ENCODE peak calls at places on chromosomes 12 and 14, in nine cellular contexts. D is A549, C is H9, N is adrenal gland, B is GM12865, A is coronary artery, Y is neural progenitor cell, U is neural crest cell, W is nephron progenitor cell. P is an unnamed sample.

GRCh38 chr12:71183846-71184245 is 26.0 kb upstream of the TSPAN8 start:
- DNase-seq in D (no peak), C (no peak), N (no peak), B (no peak), A (no peak), Y (no peak), U (no peak), W (no peak), P (no peak)

GRCh38 chr12:31210104-31210503 is 115.8 kb downstream of the SINHCAF start:
- DNase-seq in D (no peak), C (no peak), N (no peak), B (no peak), A (no peak), Y (no peak), U (no peak), W (no peak), P (no peak)

GRCh38 chr12:93060666-93061413 is 131.7 kb upstream of the EEA1 start:
- DNase-seq in D (no peak), C (no peak), N (peak), B (peak), A (peak), Y (no peak), U (no peak), W (no peak), P (no peak)

GRCh38 chr12:101551362-101552114 is 43.2 kb upstream of the MYBPC1 start:
- DNase-seq in D (no peak), C (no peak), N (no peak), B (no peak), A (no peak), Y (no peak), U (no peak), W (no peak), P (no peak)

GRCh38 chr12:7093892-7094291 is 1.6 kb upstream of the C1R start:
- DNase-seq in D (no peak), C (no peak), N (peak), B (no peak), A (no peak), Y (no peak), U (no peak), W (no peak), P (no peak)

GRCh38 chr12:56334490-56334793 is 642 bp upstream of the PAN2 start:
- DNase-seq in D (no peak), C (no peak), N (no peak), B (no peak), A (no peak), Y (no peak), U (no peak), W (no peak), P (no peak)

GRCh38 chr12:80264386-80264785 is 165.0 kb downstream of the OTOGL start:
- DNase-seq in D (no peak), C (no peak), N (no peak), B (no peak), A (no peak), Y (no peak), U (no peak), W (no peak), P (no peak)

GRCh38 chr12:109830267-109830666 is 2.9 kb downstream of the TRPV4 start:
- DNase-seq in D (no peak), C (no peak), N (no peak), B (no peak), A (no peak), Y (no peak), U (no peak), W (no peak), P (no peak)

GRCh38 chr14:76326918-76327689 is 48.8 kb upstream of the ESRRB start:
- DNase-seq in D (no peak), C (no peak), N (no peak), B (no peak), A (no peak), Y (no peak), U (no peak), W (no peak), P (no peak)

GRCh38 chr12:3230758-3231375 is 153.7 kb downstream of the TSPAN9 start:
- DNase-seq in D (no peak), C (no peak), N (no peak), B (no peak), A (no peak), Y (no peak), U (no peak), W (no peak), P (no peak)

GRCh38 chr12:107318804-107319535 is 225.6 kb upstream of the CRY1 start:
- DNase-seq in D (no peak), C (peak), N (no peak), B (no peak), A (no peak), Y (peak), U (peak), W (peak), P (no peak)

GRCh38 chr12:112823582-112824149 is 32.1 kb downstream of the RPH3A start:
- DNase-seq in D (peak), C (no peak), N (no peak), B (no peak), A (no peak), Y (no peak), U (no peak), W (no peak), P (no peak)

GRCh38 chr12:110606253-110606611 is 7.7 kb upstream of the TCTN1 start:
- DNase-seq in D (no peak), C (no peak), N (no peak), B (peak), A (no peak), Y (no peak), U (no peak), W (no peak), P (no peak)

GRCh38 chr14:99382781-99383456 is 97.7 kb downstream of the SETD3 start:
- DNase-seq in D (peak), C (no peak), N (no peak), B (no peak), A (no peak), Y (no peak), U (no peak), W (no peak), P (no peak)

GRCh38 chr14:77849711-77850110 is 49.8 kb downstream of the ADCK1 start:
- DNase-seq in D (no peak), C (no peak), N (no peak), B (no peak), A (no peak), Y (no peak), U (no peak), W (no peak), P (no peak)

GRCh38 chr12:46430340-46430948 is 57.9 kb upstream of the SLC38A2 start:
- DNase-seq in D (peak), C (no peak), N (no peak), B (peak), A (no peak), Y (no peak), U (no peak), W (no peak), P (no peak)

GRCh38 chr12:497501-498160 is 37.9 kb downstream of the B4GALNT3 start:
- DNase-seq in D (no peak), C (peak), N (no peak), B (no peak), A (no peak), Y (peak), U (no peak), W (no peak), P (no peak)

GRCh38 chr12:120799417-120800045 is 73.9 kb downstream of the ACADS start:
- DNase-seq in D (no peak), C (no peak), N (no peak), B (no peak), A (no peak), Y (no peak), U (no peak), W (no peak), P (no peak)

GRCh38 chr14:63564318-63564717 is 21.1 kb upstream of the PPP2R5E start:
- DNase-seq in D (no peak), C (no peak), N (no peak), B (no peak), A (no peak), Y (no peak), U (no peak), W (no peak), P (no peak)

GRCh38 chr14:29782041-29782440 is 145.6 kb downstream of the PRKD1 start:
- DNase-seq in D (no peak), C (no peak), N (no peak), B (no peak), A (no peak), Y (no peak), U (no peak), W (no peak), P (no peak)

GRCh38 chr12:1811281-1811947 is 9.0 kb upstream of the LRTM2 start:
- DNase-seq in D (no peak), C (no peak), N (no peak), B (no peak), A (no peak), Y (no peak), U (no peak), W (no peak), P (no peak)

GRCh38 chr14:77557391-77557790 is 58.8 kb upstream of the ISM2 start:
- DNase-seq in D (no peak), C (no peak), N (no peak), B (peak), A (no peak), Y (no peak), U (no peak), W (no peak), P (no peak)

GRCh38 chr12:96436366-96437295 is 36.4 kb upstream of the CDK17 start:
- DNase-seq in D (no peak), C (no peak), N (no peak), B (no peak), A (no peak), Y (no peak), U (no peak), W (no peak), P (no peak)

GRCh38 chr12:7681535-7681934 is 14.0 kb downstream of the GDF3 start:
- DNase-seq in D (no peak), C (no peak), N (no peak), B (no peak), A (no peak), Y (no peak), U (no peak), W (no peak), P (no peak)

GRCh38 chr14:94048676-94049624 is 22.8 kb downstream of the OTUB2 start:
- DNase-seq in D (no peak), C (peak), N (peak), B (no peak), A (peak), Y (no peak), U (no peak), W (no peak), P (no peak)

GRCh38 chr12:62332598-62332997 is 72.4 kb downstream of the USP15 start:
- DNase-seq in D (no peak), C (no peak), N (no peak), B (no peak), A (no peak), Y (no peak), U (no peak), W (no peak), P (no peak)

GRCh38 chr14:56498112-56498511 is 81.5 kb upstream of the TMEM260 start:
- DNase-seq in D (no peak), C (no peak), N (no peak), B (no peak), A (no peak), Y (no peak), U (no peak), W (no peak), P (no peak)

GRCh38 chr12:64674367-64674922 is 64.2 kb downstream of the RASSF3 start:
- DNase-seq in D (no peak), C (no peak), N (no peak), B (peak), A (no peak), Y (no peak), U (no peak), W (no peak), P (no peak)

GRCh38 chr12:3365416-3366385 is 125.3 kb upstream of the PRMT8 start:
- DNase-seq in D (peak), C (peak), N (no peak), B (no peak), A (peak), Y (peak), U (no peak), W (peak), P (no peak)

GRCh38 chr12:113924341-113924740 is 41.8 kb downstream of the RBM19 start:
- DNase-seq in D (no peak), C (no peak), N (no peak), B (no peak), A (no peak), Y (no peak), U (no peak), W (no peak), P (no peak)

GRCh38 chr12:91926810-91927209 is 218.8 kb downstream of the BTG1 start:
- DNase-seq in D (peak), C (no peak), N (no peak), B (no peak), A (no peak), Y (no peak), U (no peak), W (no peak), P (no peak)

GRCh38 chr14:100155049-100155621 is 4.3 kb downstream of the DEGS2 start:
- DNase-seq in D (peak), C (peak), N (no peak), B (no peak), A (no peak), Y (peak), U (peak), W (peak), P (no peak)

GRCh38 chr14:103088921-103089320 is 4.9 kb downstream of the LBHD2 start:
- DNase-seq in D (no peak), C (no peak), N (no peak), B (no peak), A (no peak), Y (no peak), U (no peak), W (no peak), P (no peak)

GRCh38 chr12:94225506-94225905 is 77.1 kb downstream of the PLXNC1 start:
- DNase-seq in D (no peak), C (no peak), N (no peak), B (no peak), A (no peak), Y (no peak), U (no peak), W (no peak), P (no peak)

GRCh38 chr14:68341765-68342212 is 451.1 kb downstream of the ZFP36L1 start:
- DNase-seq in D (no peak), C (no peak), N (no peak), B (peak), A (no peak), Y (no peak), U (no peak), W (no peak), P (no peak)

GRCh38 chr14:54488646-54489317 is at the start of gene GMFB:
- DNase-seq in D (peak), C (peak), N (peak), B (peak), A (peak), Y (peak), U (peak), W (peak), P (peak)

GRCh38 chr14:54489731-54490447 is 1.1 kb upstream of the GMFB start:
- DNase-seq in D (no peak), C (no peak), N (no peak), B (no peak), A (no peak), Y (no peak), U (no peak), W (no peak), P (no peak)

GRCh38 chr14:54488318-54488645 is 498 bp downstream of the GMFB start:
- DNase-seq in D (no peak), C (no peak), N (no peak), B (no peak), A (no peak), Y (no peak), U (no peak), W (no peak), P (no peak)

GRCh38 chr14:54490448-54490805 is 1.6 kb upstream of the GMFB start:
- DNase-seq in D (no peak), C (no peak), N (no peak), B (no peak), A (no peak), Y (no peak), U (no peak), W (no peak), P (no peak)

GRCh38 chr14:54489318-54489683 is 521 bp upstream of the GMFB start:
- DNase-seq in D (no peak), C (no peak), N (no peak), B (no peak), A (no peak), Y (no peak), U (no peak), W (no peak), P (no peak)
- TF ChIP-seq CTCF in D (no peak), C (no peak), N (no peak), B (no peak), A (no peak), Y (no peak), U (no peak), W (peak), P (no peak)

DNA sequence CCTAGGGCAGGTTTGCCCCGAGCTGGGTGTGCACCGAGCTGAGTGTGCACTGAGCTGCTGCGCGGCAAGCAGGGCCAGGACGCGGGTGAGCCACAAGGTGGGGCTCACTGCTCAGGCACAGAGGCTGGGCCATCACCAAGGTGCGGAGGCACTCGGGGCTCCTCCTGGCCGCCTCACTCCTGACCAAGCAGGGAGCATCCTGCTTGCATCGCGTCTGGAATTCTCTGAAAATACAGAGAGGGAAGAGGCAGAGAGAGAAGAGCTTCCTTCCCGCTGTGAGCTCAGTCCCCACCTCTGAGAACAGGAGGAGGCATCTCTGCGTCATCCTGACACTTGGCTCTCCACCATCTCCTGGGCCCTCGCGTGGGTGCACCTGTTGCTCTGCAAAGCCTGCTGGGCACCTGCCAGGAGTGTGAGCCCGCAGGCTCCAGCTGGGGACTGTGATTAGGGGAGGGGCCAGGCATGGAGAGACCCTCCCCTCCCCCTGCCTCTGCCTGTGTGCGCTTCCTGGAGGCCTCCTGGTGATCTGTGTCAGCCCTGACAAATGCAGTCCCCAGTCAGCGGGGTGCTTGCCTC is 116.3 kb downstream of the GLT1D1 start:
- DNase-seq in D (peak), C (peak), N (no peak), B (peak), A (no peak), Y (peak), U (peak), W (peak), P (no peak)
- TF ChIP-seq CTCF in D (peak), C (peak), N (peak), B (peak), A (no peak), Y (peak), U (peak), W (peak), P (no peak)

GRCh38 chr12:115636546-115636945 is 640.9 kb downstream of the MED13L start:
- DNase-seq in D (no peak), C (no peak), N (no peak), B (no peak), A (no peak), Y (no peak), U (no peak), W (no peak), P (no peak)

GRCh38 chr12:115630133-115630532 is 647.4 kb downstream of the MED13L start:
- DNase-seq in D (no peak), C (no peak), N (no peak), B (no peak), A (no peak), Y (no peak), U (no peak), W (no peak), P (no peak)

GRCh38 chr12:115632323-115632722 is 645.2 kb downstream of the MED13L start:
- DNase-seq in D (no peak), C (no peak), N (no peak), B (peak), A (no peak), Y (no peak), U (no peak), W (no peak), P (no peak)
- TF ChIP-seq CTCF in D (peak), C (peak), N (no peak), B (no peak), A (no peak), Y (peak), U (no peak), W (no peak), P (no peak)

GRCh38 chr12:20383612-20384011 is 15.3 kb downstream of the PDE3A start:
- DNase-seq in D (no peak), C (no peak), N (no peak), B (no peak), A (no peak), Y (peak), U (no peak), W (no peak), P (no peak)
- TF ChIP-seq CTCF in D (no peak), C (peak), N (no peak), B (no peak), A (no peak), Y (peak), U (no peak), W (no peak), P (no peak)

DNA sequence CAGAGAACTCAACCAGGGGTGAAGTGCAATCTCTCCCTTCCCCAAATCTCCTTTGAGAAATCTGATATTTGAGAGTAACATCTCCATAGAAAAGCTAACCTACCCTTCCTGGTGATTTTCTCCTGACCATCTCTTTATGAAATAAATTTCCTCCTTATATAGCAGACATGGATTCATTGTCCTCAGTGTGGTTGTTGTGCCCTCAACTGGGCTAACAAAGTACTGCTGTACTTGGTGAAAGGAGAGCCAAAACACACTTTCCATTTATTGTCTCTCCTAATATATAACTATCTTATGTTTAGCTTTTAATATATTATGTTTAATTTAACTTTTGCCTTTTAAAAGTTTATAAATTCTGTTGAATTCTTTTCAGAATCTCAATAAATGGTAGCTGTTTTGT is 65.1 kb upstream of the SLCO1B1 start:
- DNase-seq in D (no peak), C (no peak), N (no peak), B (no peak), A (no peak), Y (peak), U (no peak), W (no peak), P (no peak)
- TF ChIP-seq CTCF in D (peak), C (peak), N (peak), B (peak), A (peak), Y (peak), U (peak), W (peak), P (no peak)

GRCh38 chr12:124732275-124733075 is 131.2 kb downstream of the SCARB1 start:
- DNase-seq in D (no peak), C (no peak), N (no peak), B (no peak), A (no peak), Y (no peak), U (no peak), W (no peak), P (no peak)

GRCh38 chr12:124736115-124737039 is 127.3 kb downstream of the SCARB1 start:
- DNase-seq in D (no peak), C (no peak), N (no peak), B (no peak), A (no peak), Y (no peak), U (no peak), W (no peak), P (no peak)

GRCh38 chr12:124733086-124733485 is 130.6 kb downstream of the SCARB1 start:
- DNase-seq in D (no peak), C (no peak), N (no peak), B (no peak), A (no peak), Y (no peak), U (no peak), W (no peak), P (no peak)

GRCh38 chr12:124731869-124732268 is 131.8 kb downstream of the SCARB1 start:
- DNase-seq in D (no peak), C (no peak), N (no peak), B (no peak), A (no peak), Y (no peak), U (no peak), W (no peak), P (no peak)

GRCh38 chr12:124734224-124734788 is 129.4 kb downstream of the SCARB1 start:
- DNase-seq in D (no peak), C (peak), N (peak), B (no peak), A (no peak), Y (peak), U (no peak), W (peak), P (no peak)
- TF ChIP-seq CTCF in D (no peak), C (peak), N (peak), B (no peak), A (no peak), Y (peak), U (peak), W (peak), P (no peak)